ENCODE peak calls at places on chromosomes 11 and 22, in six cellular contexts. B, O, X, W, M and Y are unnamed samples.

GRCh38 chr22:47623740-47624103 is 861.3 kb downstream of the TBC1D22A start:
- DNase-seq in B (no peak), O (no peak), X (no peak), W (no peak), M (no peak), Y (no peak)

GRCh38 chr22:48520888-48521600 is 1306.6 kb downstream of the BRD1 start:
- DNase-seq in B (no peak), O (no peak), X (no peak), W (no peak), M (no peak), Y (no peak)

GRCh38 chr11:58844600-58844999 is at the start of gene GLYATL2:
- DNase-seq in B (no peak), O (no peak), X (no peak), W (no peak), M (no peak), Y (no peak)

GRCh38 chr22:45896153-45896951 is 80.6 kb downstream of the WNT7B start:
- DNase-seq in B (no peak), O (no peak), X (no peak), W (no peak), M (no peak), Y (no peak)

GRCh38 chr11:77672276-77672675 is 34.7 kb upstream of the CLNS1A start:
- DNase-seq in B (peak), O (peak), X (peak), W (no peak), M (peak), Y (peak)

GRCh38 chr11:2929880-2930704 is 872 bp upstream of the PHLDA2 start:
- DNase-seq in B (peak), O (peak), X (peak), W (peak), M (no peak), Y (peak)

GRCh38 chr11:34243620-34244493 is 114.0 kb downstream of the ABTB2 start:
- DNase-seq in B (peak), O (peak), X (peak), W (no peak), M (peak), Y (peak)

GRCh38 chr11:520428-521178 is 13.6 kb upstream of the RNH1 start:
- DNase-seq in B (no peak), O (no peak), X (no peak), W (peak), M (no peak), Y (no peak)

GRCh38 chr11:111469200-111469599 is 43.0 kb downstream of the BTG4 start:
- DNase-seq in B (no peak), O (peak), X (peak), W (no peak), M (no peak), Y (peak)

GRCh38 chr11:5348516-5349194 is 2.7 kb upstream of the OR51B6 start:
- DNase-seq in B (no peak), O (no peak), X (no peak), W (no peak), M (no peak), Y (no peak)

GRCh38 chr22:38081941-38082828 is 1.8 kb downstream of the SLC16A8 start:
- DNase-seq in B (no peak), O (no peak), X (no peak), W (no peak), M (no peak), Y (no peak)

GRCh38 chr22:29200901-29201300 is 4.8 kb upstream of the EMID1 start:
- DNase-seq in B (no peak), O (no peak), X (no peak), W (no peak), M (no peak), Y (no peak)

GRCh38 chr22:33049125-33049729 is 9.0 kb downstream of the SYN3 start:
- DNase-seq in B (peak), O (peak), X (peak), W (peak), M (peak), Y (peak)

GRCh38 chr11:26286472-26287066 is 45.4 kb upstream of the ANO3 start:
- DNase-seq in B (no peak), O (peak), X (peak), W (peak), M (peak), Y (peak)

GRCh38 chr11:43937434-43938411 is 4.7 kb upstream of the C11orf96 start:
- DNase-seq in B (no peak), O (peak), X (peak), W (no peak), M (peak), Y (peak)
- TF ChIP-seq CTCF in B (no peak), O (peak), X (peak), W (no peak), M (peak), Y (peak)

GRCh38 chr11:62603072-62603408 is 1.4 kb upstream of the MTA2 start:
- DNase-seq in B (no peak), O (no peak), X (no peak), W (no peak), M (no peak), Y (no peak)

GRCh38 chr11:62601114-62601363 is 626 bp downstream of the MTA2 start:
- DNase-seq in B (peak), O (no peak), X (no peak), W (no peak), M (peak), Y (peak)

GRCh38 chr11:62602141-62603071 is 741 bp upstream of the MTA2 start:
- DNase-seq in B (peak), O (no peak), X (no peak), W (no peak), M (peak), Y (peak)

GRCh38 chr11:62600367-62601113 is 1.1 kb downstream of the MTA2 start:
- DNase-seq in B (no peak), O (no peak), X (no peak), W (no peak), M (no peak), Y (no peak)

GRCh38 chr11:62601364-62602140 is at the start of gene MTA2:
- DNase-seq in B (peak), O (peak), X (peak), W (peak), M (peak), Y (peak)
- H3K4me3 ChIP-seq in B (peak), O (peak), X (peak), W (peak), M (peak), Y (peak)

GRCh38 chr11:120112174-120112796 is 25.6 kb downstream of the TRIM29 start:
- DNase-seq in B (no peak), O (no peak), X (no peak), W (no peak), M (no peak), Y (no peak)
- TF ChIP-seq CTCF in B (no peak), O (peak), X (no peak), W (no peak), M (no peak), Y (peak)

GRCh38 chr22:19722175-19722914 is 994 bp upstream of the GP1BB start:
- DNase-seq in B (no peak), O (no peak), X (no peak), W (no peak), M (no peak), Y (no peak)

GRCh38 chr22:19724927-19725661 is 1.8 kb downstream of the GP1BB start:
- DNase-seq in B (no peak), O (no peak), X (no peak), W (no peak), M (no peak), Y (no peak)

GRCh38 chr22:19722915-19723164 is 499 bp upstream of the GP1BB start:
- DNase-seq in B (no peak), O (no peak), X (no peak), W (no peak), M (no peak), Y (no peak)

GRCh38 chr22:19723165-19723989 is at the start of gene GP1BB:
- DNase-seq in B (peak), O (peak), X (no peak), W (no peak), M (peak), Y (peak)

DNA sequence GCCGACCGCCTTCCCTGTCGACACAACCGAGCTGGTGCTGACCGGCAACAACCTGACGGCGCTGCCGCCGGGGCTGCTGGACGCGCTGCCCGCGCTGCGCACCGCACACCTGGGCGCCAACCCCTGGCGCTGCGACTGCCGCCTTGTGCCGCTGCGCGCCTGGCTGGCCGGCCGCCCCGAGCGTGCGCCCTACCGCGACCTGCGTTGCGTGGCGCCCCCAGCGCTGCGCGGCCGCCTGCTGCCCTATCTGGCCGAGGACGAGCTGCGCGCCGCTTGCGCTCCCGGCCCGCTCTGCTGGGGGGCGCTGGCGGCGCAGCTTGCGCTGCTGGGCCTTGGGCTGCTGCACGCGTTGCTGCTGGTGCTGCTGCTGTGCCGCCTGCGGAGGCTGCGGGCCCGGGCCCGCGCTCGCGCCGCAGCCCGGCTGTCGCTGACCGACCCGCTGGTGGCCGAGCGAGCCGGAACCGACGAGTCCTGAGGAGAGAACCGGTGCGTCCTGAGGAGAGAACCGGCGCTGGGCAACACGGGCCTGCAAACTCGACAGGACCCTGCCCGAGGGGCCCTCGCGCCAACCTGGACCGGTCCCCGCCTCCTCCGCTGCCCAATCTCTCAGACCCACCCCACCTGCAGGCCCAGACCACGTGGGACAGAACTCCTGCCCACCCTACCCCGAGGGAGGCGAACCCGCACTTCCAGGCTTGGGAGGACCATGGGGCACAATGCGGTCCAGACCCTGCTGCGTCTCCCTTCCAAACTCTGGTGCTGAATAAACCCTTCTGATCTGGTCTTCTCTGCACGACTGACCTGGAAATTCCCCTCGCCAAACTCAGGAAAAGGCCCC is 870 bp downstream of the GP1BB start:
- DNase-seq in B (no peak), O (no peak), X (no peak), W (peak), M (peak), Y (peak)
- H3K4me3 ChIP-seq in B (no peak), O (no peak), X (no peak), W (peak), M (no peak), Y (no peak)

DNA sequence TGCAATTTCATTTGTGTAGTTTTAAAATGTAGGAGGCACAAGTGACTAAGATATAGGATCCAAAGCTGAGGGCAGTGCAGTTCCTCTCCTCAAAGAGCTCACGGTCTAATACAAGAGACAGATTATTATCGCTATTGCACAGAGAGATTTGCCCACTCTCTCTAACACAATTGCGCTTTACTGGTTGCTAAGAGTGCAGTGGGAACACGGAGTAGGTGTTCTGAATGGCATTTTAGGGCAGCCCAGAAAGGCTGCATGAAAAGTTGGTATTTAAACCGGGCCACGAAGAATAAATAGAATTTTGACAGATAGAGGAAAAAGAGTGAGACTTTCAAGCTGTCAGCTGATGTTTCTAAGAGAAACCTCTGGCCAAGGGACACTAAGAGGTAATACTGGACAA is 79.5 kb downstream of the BLID start:
- DNase-seq in B (no peak), O (no peak), X (no peak), W (no peak), M (no peak), Y (no peak)
- TF ChIP-seq CTCF in B (no peak), O (no peak), X (no peak), W (no peak), M (no peak), Y (no peak)

DNA sequence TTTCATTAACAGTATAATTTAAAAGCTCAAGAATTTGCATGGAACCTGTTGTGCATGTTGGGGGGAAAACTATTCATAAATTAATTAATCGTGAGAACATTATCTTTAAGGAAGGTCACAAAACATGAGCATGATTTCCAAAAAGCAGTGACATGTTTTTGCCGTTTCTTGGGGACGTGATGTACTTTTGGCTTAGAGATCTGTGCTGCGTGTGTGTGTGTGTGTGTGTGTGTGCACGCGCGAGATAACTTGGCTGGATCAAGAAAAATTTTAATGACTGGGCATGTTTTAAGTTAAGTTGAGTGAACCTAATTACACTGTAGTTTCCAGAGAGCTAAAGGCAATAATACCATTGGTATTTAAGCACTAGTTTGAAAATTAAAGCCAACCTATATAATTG is 51.4 kb downstream of the ZBTB16 start:
- DNase-seq in B (no peak), O (no peak), X (peak), W (no peak), M (peak), Y (peak)
- H3K4me3 ChIP-seq in B (no peak), O (no peak), X (peak), W (no peak), M (peak), Y (no peak)

DNA sequence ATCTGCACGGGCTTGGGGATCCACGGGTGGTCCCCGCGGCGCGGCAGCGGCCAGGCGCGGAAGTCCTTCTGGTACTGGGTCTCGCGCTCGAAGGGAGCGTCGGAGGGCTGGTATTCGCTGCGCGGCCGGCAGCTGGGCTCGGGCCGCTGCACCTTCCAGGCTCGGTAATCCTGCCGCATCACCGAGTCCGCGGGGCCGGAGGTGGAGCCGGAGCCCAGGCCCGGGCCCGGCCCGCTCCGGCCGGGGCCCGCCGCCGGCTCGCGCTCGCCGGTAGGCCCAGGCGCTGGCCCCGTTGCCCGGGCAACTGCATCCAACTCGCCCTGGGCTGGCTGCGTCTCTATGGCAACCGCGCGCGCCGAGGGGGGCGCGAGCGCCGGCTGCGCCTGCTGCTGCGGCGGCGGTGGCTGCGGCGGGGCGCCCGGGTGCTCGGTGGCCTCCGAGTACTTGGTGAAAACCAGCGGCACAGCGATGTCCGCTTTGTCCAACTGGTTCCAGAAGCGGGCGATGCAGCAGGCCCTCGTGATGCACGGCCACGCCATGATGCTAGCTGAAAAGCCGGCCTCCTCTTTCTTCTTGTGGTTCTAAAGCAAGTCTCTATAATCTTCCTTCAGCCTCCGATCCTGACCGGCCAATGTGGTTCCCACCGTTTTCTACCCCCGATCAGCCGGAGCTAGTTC is 869 bp downstream of the MAP6 start:
- DNase-seq in B (peak), O (peak), X (peak), W (no peak), M (peak), Y (peak)
- TF ChIP-seq CTCF in B (no peak), O (no peak), X (no peak), W (no peak), M (no peak), Y (no peak)

DNA sequence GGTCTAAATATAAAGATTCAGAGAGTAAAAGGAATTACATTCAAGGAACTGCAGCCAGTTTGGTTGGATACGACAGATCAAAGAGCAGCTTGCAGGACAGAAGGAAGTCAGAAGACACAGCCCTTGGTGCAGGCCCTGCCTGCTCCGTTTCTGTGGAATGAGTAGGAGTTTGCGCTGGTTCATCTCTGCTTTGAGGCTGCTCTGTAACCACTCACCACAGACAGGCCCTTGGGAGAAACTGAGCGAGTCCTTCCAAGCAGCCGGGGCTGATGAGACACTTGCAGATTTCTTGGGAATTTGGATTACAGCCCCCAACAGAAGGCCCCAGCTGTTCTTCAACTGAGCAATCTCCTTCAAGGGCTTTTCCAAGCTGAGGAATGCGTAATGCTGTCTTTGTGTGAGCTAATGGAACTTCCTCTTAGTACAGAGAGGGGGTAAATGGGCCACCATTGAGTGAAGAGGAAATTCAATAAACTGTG is 16.4 kb downstream of the IL10RA start:
- DNase-seq in B (peak), O (no peak), X (peak), W (no peak), M (peak), Y (no peak)
- H3K4me3 ChIP-seq in B (no peak), O (no peak), X (no peak), W (no peak), M (no peak), Y (no peak)

DNA sequence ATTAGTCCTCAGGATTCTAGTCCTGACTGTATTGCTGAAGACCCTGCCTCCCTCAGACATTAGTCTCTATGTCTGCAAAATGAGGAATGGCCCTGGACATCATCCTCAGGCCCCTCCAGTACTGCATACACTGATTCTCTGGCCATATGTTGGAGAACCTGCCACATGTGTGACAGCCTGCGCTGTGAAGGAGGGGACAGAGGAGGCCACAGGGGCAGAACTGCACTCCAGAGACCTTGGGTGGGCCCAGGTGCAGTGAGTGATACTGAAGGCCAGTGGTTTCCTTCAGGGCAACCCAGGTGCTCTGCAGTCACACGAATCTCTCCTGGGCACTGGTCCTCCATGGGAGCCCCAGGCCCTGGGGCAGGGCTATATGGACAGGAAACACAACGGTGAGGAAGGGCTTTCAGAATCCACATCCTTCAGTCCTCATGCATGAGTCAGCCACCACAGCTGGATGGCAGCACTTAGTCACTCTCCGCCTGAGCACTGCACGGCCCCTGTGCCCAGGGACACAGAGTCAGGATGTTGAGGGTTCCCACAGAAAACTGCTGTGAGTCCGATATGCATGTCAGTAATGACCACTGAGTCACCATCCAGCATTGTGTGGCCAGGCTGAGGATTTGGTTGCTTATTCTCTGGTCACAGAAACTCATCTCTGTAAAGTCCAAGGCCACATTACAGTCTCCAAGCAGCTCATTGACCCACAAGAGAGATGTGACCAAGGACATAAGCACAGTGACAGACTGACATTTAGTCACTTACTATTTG is 39.7 kb downstream of the ME3 start:
- DNase-seq in B (no peak), O (peak), X (peak), W (peak), M (peak), Y (peak)
- TF ChIP-seq CTCF in B (no peak), O (peak), X (peak), W (peak), M (peak), Y (peak)

DNA sequence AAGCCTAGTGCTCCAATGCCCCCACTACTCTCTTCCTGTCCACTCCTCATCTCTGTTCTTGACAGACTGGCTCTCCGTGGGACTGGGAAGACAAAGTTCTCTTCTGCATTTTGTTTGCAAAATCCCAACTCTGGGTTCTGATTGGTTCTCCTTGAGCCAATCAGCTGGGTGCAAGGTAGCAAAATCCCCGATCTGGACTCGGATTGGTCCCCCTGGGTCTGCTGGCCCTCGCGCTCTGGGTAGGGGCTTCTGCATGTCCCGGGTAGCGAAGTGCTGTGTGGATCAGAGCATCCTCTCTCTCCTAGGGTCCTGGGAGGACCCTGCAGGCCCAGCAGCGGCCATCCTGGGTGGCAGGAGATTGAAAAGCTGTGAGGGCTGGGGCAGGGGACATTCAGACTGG is 22.3 kb upstream of the A4GALT start:
- DNase-seq in B (no peak), O (no peak), X (peak), W (no peak), M (no peak), Y (no peak)
- H3K4me3 ChIP-seq in B (no peak), O (no peak), X (no peak), W (no peak), M (no peak), Y (no peak)